ENCODE peak calls at places on chromosomes 6 and 20, in four cellular contexts. O, Q, A and M are unnamed samples.

GRCh38 chr6:161377116-161377515 is 103.3 kb upstream of the AGPAT4 start:
- DNase-seq in A (no peak), Q (no peak), O (no peak), M (no peak)

GRCh38 chr20:57943291-57943690 is 233.5 kb upstream of the PMEPA1 start:
- DNase-seq in O (no peak), Q (no peak), A (no peak), M (no peak)

GRCh38 chr6:159252955-159253508 is 83.8 kb downstream of the FNDC1 start:
- DNase-seq in O (peak; percentile 23), A (peak; percentile 69), Q (peak; percentile 52), M (peak; percentile 25)

GRCh38 chr6:143414769-143415168 is 35.7 kb downstream of the ADAT2 start:
- DNase-seq in A (no peak), Q (no peak), O (no peak), M (no peak)

GRCh38 chr6:70860920-70861319 is 95.9 kb downstream of the B3GAT2 start:
- DNase-seq in A (no peak), O (no peak), Q (no peak), M (no peak)

GRCh38 chr6:158481612-158482473 is 78.0 kb upstream of the TMEM181 start:
- DNase-seq in Q (no peak), O (peak; percentile 48), A (no peak), M (no peak)

GRCh38 chr6:125944434-125944816 is 12.1 kb upstream of the HINT3 start:
- DNase-seq in A (no peak), Q (peak; percentile 98), O (no peak), M (no peak)

GRCh38 chr6:163355471-163355991 is 59.0 kb upstream of the QKI start:
- DNase-seq in O (no peak), A (no peak), Q (peak; percentile 15), M (no peak)

DNA sequence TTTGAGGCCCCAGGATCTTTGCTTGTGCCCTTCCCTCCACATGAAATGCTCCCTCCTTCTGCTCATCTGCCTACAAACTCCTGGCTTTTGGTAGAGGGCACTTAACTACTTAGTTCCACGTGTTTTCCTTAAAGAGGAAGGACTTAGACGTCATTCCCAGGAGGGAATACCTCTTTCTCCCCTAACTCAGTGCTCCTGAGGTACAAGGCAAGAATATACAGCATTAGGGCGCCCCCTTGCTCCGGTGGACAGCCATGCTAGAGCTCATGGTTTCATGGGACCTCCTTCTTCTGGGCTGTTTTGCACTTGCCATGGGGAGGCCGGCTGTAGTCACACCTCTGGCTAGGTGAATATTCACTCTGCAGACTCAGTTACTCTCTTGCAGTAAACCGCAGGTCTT is 93.8 kb upstream of the LY86 start:
- DNase-seq in O (peak; percentile 3), Q (peak; percentile 23), A (peak; percentile 28), M (peak; percentile 85)
- TF ChIP-seq JUN in O (no peak), Q (no peak), A (no peak), M (no peak)

GRCh38 chr20:34043025-34043424 is 49.3 kb downstream of the RALY start:
- DNase-seq in Q (no peak), A (no peak), O (no peak), M (no peak)
- TF ChIP-seq HMGXB4 in Q (no peak), A (no peak), O (no peak), M (no peak)

DNA sequence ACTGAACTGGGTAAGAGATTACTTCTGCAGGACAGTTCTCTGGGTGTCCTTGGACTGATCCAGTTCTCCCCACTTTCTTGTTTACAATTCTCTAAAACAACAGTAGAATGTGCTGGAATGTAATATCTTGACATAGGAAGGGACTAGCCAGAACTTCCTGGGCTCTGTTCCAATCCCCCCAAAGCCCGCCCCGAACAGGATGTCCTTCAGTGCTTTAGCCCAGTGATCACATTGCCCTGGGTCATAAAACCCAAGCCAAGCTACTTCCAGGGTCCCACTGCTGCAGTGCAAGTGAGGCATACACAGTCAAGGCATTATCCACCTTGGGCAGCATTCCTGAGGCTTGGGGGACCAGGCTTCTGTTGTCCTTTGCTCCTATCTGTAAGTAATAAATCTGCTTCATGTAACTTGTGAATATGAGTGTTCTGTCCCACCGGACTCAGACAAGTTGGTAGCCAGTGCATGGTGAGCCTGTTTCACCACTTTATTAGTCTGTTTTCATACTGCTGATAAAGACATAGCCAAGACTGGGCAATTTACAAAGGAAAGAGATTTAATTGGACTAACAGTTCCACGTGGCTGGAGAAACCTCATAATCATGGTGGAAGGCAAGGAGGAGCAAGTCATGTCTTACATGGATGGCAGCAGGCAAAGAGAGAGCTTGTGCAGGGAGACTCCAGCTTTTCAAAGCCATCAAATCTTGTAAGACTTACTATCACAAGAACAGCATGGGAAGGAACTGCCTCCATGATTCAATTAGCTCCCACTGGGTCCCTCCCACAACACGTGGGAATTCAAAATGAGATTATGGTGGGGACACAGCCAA is 23.5 kb downstream of the FITM2 start:
- DNase-seq in A (no peak), O (no peak), Q (peak; percentile 66), M (no peak)
- TF ChIP-seq JUN in A (no peak), O (no peak), Q (no peak), M (no peak)

DNA sequence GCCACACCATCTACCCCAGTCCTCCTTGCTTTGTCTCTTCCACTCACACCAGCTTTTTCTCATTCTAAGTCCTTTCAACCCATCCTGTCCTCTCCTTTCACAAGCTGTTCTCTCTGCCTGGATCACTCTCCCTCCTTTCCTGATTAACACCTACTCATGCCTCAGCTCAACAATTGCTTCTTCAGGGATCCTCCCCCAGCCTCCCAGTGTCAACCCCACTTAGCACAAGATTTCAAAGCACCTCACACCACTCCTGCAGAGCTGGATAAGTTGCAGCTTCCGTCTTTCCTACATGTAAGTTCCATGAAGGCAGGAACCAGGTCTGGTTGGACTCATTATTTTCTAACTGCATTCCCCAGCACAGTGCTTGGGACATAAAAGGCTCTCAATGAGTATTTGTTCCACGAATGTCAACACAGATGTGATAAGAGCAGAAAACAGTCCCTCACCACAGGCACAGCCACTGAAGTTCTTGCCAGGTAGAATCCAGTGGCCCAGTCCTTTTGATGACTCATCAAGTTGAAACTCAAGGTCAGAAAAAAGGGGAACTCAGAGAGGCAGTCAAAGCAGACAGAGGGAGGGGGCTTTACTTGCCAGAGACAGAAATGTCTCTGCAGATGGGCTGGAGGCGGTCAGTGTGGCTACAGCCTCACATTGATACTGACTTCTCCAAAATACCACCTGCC is 193.4 kb upstream of the PRDM1 start:
- DNase-seq in Q (peak; percentile 38), A (peak; percentile 20), O (no peak), M (no peak)
- TF ChIP-seq HMGXB4 in Q (no peak), A (no peak), O (no peak), M (no peak)

GRCh38 chr20:3869839-3870634 is 19.1 kb upstream of the PANK2 start:
- DNase-seq in O (no peak), Q (no peak), A (no peak), M (no peak)
- TF ChIP-seq JUN in O (no peak), Q (no peak), A (no peak), M (no peak)